ENCODE peak calls at places on chromosomes 12 and 14, in nine cellular contexts. One of them, this sample, is unnamed. For H3K9me3, the result is how much of the 10 kb centered on the place peaks cover.

GRCh38 chr14:71592361-71592760 is 339.9 kb upstream of the RGS6 start:
- DNase-seq in lung: no peak
- DNase-seq in mesenchymal stem cell: no peak
- DNase-seq in neuronal stem cell: no peak
- DNase-seq in thoracic aorta: no peak
- DNase-seq in gastrocnemius medialis: no peak
- DNase-seq in AG04450: no peak
- DNase-seq in GM23248: no peak
- DNase-seq in left ventricle myocardium inferior: no peak
- DNase-seq in this sample: no peak

GRCh38 chr14:54777395-54777794 is 125.2 kb downstream of the GCH1 start:
- DNase-seq in lung: no peak
- DNase-seq in mesenchymal stem cell: no peak
- DNase-seq in neuronal stem cell: no peak
- DNase-seq in thoracic aorta: no peak
- DNase-seq in gastrocnemius medialis: no peak
- DNase-seq in AG04450: no peak
- DNase-seq in GM23248: no peak
- DNase-seq in left ventricle myocardium inferior: no peak
- DNase-seq in this sample: no peak

GRCh38 chr14:55782166-55782565 is 202.2 kb downstream of the KTN1 start:
- DNase-seq in lung: no peak
- DNase-seq in mesenchymal stem cell: no peak
- DNase-seq in neuronal stem cell: no peak
- DNase-seq in thoracic aorta: no peak
- DNase-seq in gastrocnemius medialis: no peak
- DNase-seq in AG04450: no peak
- DNase-seq in GM23248: no peak
- DNase-seq in left ventricle myocardium inferior: no peak
- DNase-seq in this sample: no peak

GRCh38 chr12:39935275-39935674 is 170.6 kb downstream of the SLC2A13 start:
- DNase-seq in lung: no peak
- DNase-seq in mesenchymal stem cell: peak
- DNase-seq in neuronal stem cell: no peak
- DNase-seq in thoracic aorta: no peak
- DNase-seq in gastrocnemius medialis: no peak
- DNase-seq in AG04450: no peak
- DNase-seq in GM23248: peak
- DNase-seq in left ventricle myocardium inferior: no peak
- DNase-seq in this sample: no peak

GRCh38 chr12:10339441-10339840 is 31.8 kb downstream of the KLRD1 start:
- DNase-seq in lung: no peak
- DNase-seq in mesenchymal stem cell: peak
- DNase-seq in neuronal stem cell: no peak
- DNase-seq in thoracic aorta: no peak
- DNase-seq in gastrocnemius medialis: no peak
- DNase-seq in AG04450: no peak
- DNase-seq in GM23248: peak
- DNase-seq in left ventricle myocardium inferior: no peak
- DNase-seq in this sample: no peak

GRCh38 chr12:48924617-48925217 is 575 bp downstream of the FKBP11 start:
- DNase-seq in lung: peak
- DNase-seq in mesenchymal stem cell: peak
- DNase-seq in neuronal stem cell: no peak
- DNase-seq in thoracic aorta: no peak
- DNase-seq in gastrocnemius medialis: peak
- DNase-seq in AG04450: no peak
- DNase-seq in GM23248: peak
- DNase-seq in left ventricle myocardium inferior: peak
- DNase-seq in this sample: peak

GRCh38 chr12:120316798-120317257 is 10.8 kb downstream of the PLA2G1B start:
- DNase-seq in lung: no peak
- DNase-seq in mesenchymal stem cell: no peak
- DNase-seq in neuronal stem cell: peak
- DNase-seq in thoracic aorta: no peak
- DNase-seq in gastrocnemius medialis: no peak
- DNase-seq in AG04450: no peak
- DNase-seq in GM23248: peak
- DNase-seq in left ventricle myocardium inferior: no peak
- DNase-seq in this sample: peak

GRCh38 chr12:53798575-53798974 is 46.8 kb upstream of the CISTR start:
- DNase-seq in lung: no peak
- DNase-seq in mesenchymal stem cell: no peak
- DNase-seq in neuronal stem cell: no peak
- DNase-seq in thoracic aorta: no peak
- DNase-seq in gastrocnemius medialis: no peak
- DNase-seq in AG04450: no peak
- DNase-seq in GM23248: peak
- DNase-seq in left ventricle myocardium inferior: no peak
- DNase-seq in this sample: no peak

GRCh38 chr12:77339610-77340009 is 274.2 kb upstream of the E2F7 start:
- DNase-seq in lung: no peak
- DNase-seq in mesenchymal stem cell: no peak
- DNase-seq in neuronal stem cell: no peak
- DNase-seq in thoracic aorta: no peak
- DNase-seq in gastrocnemius medialis: no peak
- DNase-seq in AG04450: no peak
- DNase-seq in GM23248: peak
- DNase-seq in left ventricle myocardium inferior: no peak
- DNase-seq in this sample: no peak

GRCh38 chr14:73521229-73521628 is 15.7 kb upstream of the ACOT1 start:
- DNase-seq in lung: no peak
- DNase-seq in mesenchymal stem cell: no peak
- DNase-seq in neuronal stem cell: no peak
- DNase-seq in thoracic aorta: no peak
- DNase-seq in gastrocnemius medialis: no peak
- DNase-seq in AG04450: no peak
- DNase-seq in GM23248: no peak
- DNase-seq in left ventricle myocardium inferior: no peak
- DNase-seq in this sample: no peak

GRCh38 chr14:43143106-43143505 is 1364.0 kb downstream of the FSCB start:
- DNase-seq in lung: no peak
- DNase-seq in mesenchymal stem cell: no peak
- DNase-seq in neuronal stem cell: no peak
- DNase-seq in thoracic aorta: no peak
- DNase-seq in gastrocnemius medialis: no peak
- DNase-seq in AG04450: no peak
- DNase-seq in GM23248: no peak
- DNase-seq in left ventricle myocardium inferior: no peak
- DNase-seq in this sample: no peak

GRCh38 chr14:43145361-43145760 is 1361.7 kb downstream of the FSCB start:
- DNase-seq in lung: no peak
- DNase-seq in mesenchymal stem cell: no peak
- DNase-seq in neuronal stem cell: no peak
- DNase-seq in thoracic aorta: no peak
- DNase-seq in gastrocnemius medialis: no peak
- DNase-seq in AG04450: peak
- DNase-seq in GM23248: peak
- DNase-seq in left ventricle myocardium inferior: no peak
- DNase-seq in this sample: no peak

GRCh38 chr14:43147480-43147879 is 1359.6 kb downstream of the FSCB start:
- DNase-seq in lung: no peak
- DNase-seq in mesenchymal stem cell: no peak
- DNase-seq in neuronal stem cell: no peak
- DNase-seq in thoracic aorta: no peak
- DNase-seq in gastrocnemius medialis: no peak
- DNase-seq in AG04450: peak
- DNase-seq in GM23248: no peak
- DNase-seq in left ventricle myocardium inferior: no peak
- DNase-seq in this sample: no peak

GRCh38 chr14:43140453-43140852 is 1366.6 kb downstream of the FSCB start:
- DNase-seq in lung: no peak
- DNase-seq in mesenchymal stem cell: no peak
- DNase-seq in neuronal stem cell: no peak
- DNase-seq in thoracic aorta: no peak
- DNase-seq in gastrocnemius medialis: no peak
- DNase-seq in AG04450: no peak
- DNase-seq in GM23248: no peak
- DNase-seq in left ventricle myocardium inferior: no peak
- DNase-seq in this sample: no peak

DNA sequence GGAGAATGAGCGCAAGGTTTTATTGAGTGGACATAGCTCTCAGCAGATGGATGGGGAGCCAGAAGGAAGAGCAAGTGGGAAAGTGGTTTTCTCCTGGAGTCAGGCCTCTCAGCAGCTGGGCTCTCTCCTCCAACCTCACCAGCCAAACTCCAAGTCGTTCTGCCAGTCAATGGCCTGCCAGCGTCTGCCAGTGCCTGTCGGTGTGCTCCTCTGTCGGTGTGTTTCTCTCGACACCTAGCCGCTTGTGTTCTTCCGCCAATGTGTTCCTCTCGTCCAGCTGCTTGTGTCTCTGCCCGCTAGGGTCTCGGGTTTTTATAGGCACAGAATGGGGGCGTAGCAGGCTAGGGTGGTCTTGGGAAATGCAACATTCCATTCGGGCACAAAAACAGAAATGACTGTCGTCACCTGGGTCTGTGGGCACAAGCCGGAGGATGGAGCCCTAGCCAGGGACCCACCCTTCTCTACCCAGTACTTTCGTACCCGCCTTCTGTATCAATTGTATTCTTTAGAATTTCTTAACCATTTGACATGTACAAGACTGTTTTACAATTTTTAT is 1365.4 kb downstream of the FSCB start:
- DNase-seq in lung: no peak
- DNase-seq in mesenchymal stem cell: no peak
- DNase-seq in neuronal stem cell: no peak
- DNase-seq in thoracic aorta: no peak
- DNase-seq in gastrocnemius medialis: no peak
- DNase-seq in AG04450: no peak
- DNase-seq in GM23248: no peak
- DNase-seq in left ventricle myocardium inferior: no peak
- DNase-seq in this sample: no peak
- H3K9me3 ChIP-seq in lung: under half
- H3K9me3 ChIP-seq in mesenchymal stem cell: under half
- H3K9me3 ChIP-seq in neuronal stem cell: under half
- H3K9me3 ChIP-seq in thoracic aorta: under half
- H3K9me3 ChIP-seq in gastrocnemius medialis: under half
- H3K9me3 ChIP-seq in AG04450: under half
- H3K9me3 ChIP-seq in GM23248: under half
- H3K9me3 ChIP-seq in left ventricle myocardium inferior: under half
- H3K9me3 ChIP-seq in this sample: under half

GRCh38 chr12:124709722-124710656 is 142.6 kb upstream of the NCOR2 start:
- DNase-seq in lung: peak
- DNase-seq in mesenchymal stem cell: peak
- DNase-seq in neuronal stem cell: no peak
- DNase-seq in thoracic aorta: no peak
- DNase-seq in gastrocnemius medialis: no peak
- DNase-seq in AG04450: peak
- DNase-seq in GM23248: peak
- DNase-seq in left ventricle myocardium inferior: no peak
- DNase-seq in this sample: no peak

GRCh38 chr12:124713041-124713435 is 145.6 kb upstream of the NCOR2 start:
- DNase-seq in lung: peak
- DNase-seq in mesenchymal stem cell: no peak
- DNase-seq in neuronal stem cell: no peak
- DNase-seq in thoracic aorta: no peak
- DNase-seq in gastrocnemius medialis: peak
- DNase-seq in AG04450: no peak
- DNase-seq in GM23248: no peak
- DNase-seq in left ventricle myocardium inferior: peak
- DNase-seq in this sample: no peak

GRCh38 chr12:124716208-124717141 is 147.2 kb downstream of the SCARB1 start:
- DNase-seq in lung: peak
- DNase-seq in mesenchymal stem cell: no peak
- DNase-seq in neuronal stem cell: no peak
- DNase-seq in thoracic aorta: no peak
- DNase-seq in gastrocnemius medialis: no peak
- DNase-seq in AG04450: no peak
- DNase-seq in GM23248: no peak
- DNase-seq in left ventricle myocardium inferior: no peak
- DNase-seq in this sample: no peak

GRCh38 chr12:124715121-124715990 is 147.9 kb upstream of the NCOR2 start:
- DNase-seq in lung: no peak
- DNase-seq in mesenchymal stem cell: no peak
- DNase-seq in neuronal stem cell: no peak
- DNase-seq in thoracic aorta: no peak
- DNase-seq in gastrocnemius medialis: no peak
- DNase-seq in AG04450: no peak
- DNase-seq in GM23248: peak
- DNase-seq in left ventricle myocardium inferior: no peak
- DNase-seq in this sample: no peak

GRCh38 chr12:124713436-124714082 is 146.1 kb upstream of the NCOR2 start:
- DNase-seq in lung: peak
- DNase-seq in mesenchymal stem cell: peak
- DNase-seq in neuronal stem cell: no peak
- DNase-seq in thoracic aorta: no peak
- DNase-seq in gastrocnemius medialis: no peak
- DNase-seq in AG04450: no peak
- DNase-seq in GM23248: peak
- DNase-seq in left ventricle myocardium inferior: no peak
- DNase-seq in this sample: no peak
- H3K4me3 ChIP-seq in lung: no peak
- H3K4me3 ChIP-seq in mesenchymal stem cell: peak
- H3K4me3 ChIP-seq in neuronal stem cell: peak
- H3K4me3 ChIP-seq in thoracic aorta: peak
- H3K4me3 ChIP-seq in gastrocnemius medialis: peak
- H3K4me3 ChIP-seq in AG04450: peak
- H3K4me3 ChIP-seq in GM23248: peak
- H3K4me3 ChIP-seq in left ventricle myocardium inferior: peak
- H3K4me3 ChIP-seq in this sample: no peak

GRCh38 chr12:31984806-31985591 is 25.8 kb downstream of the RESF1 start:
- DNase-seq in lung: no peak
- DNase-seq in mesenchymal stem cell: no peak
- DNase-seq in neuronal stem cell: no peak
- DNase-seq in thoracic aorta: no peak
- DNase-seq in gastrocnemius medialis: no peak
- DNase-seq in AG04450: no peak
- DNase-seq in GM23248: no peak
- DNase-seq in left ventricle myocardium inferior: no peak
- DNase-seq in this sample: no peak
- H3K9me3 ChIP-seq in lung: under half
- H3K9me3 ChIP-seq in mesenchymal stem cell: under half
- H3K9me3 ChIP-seq in neuronal stem cell: half or more
- H3K9me3 ChIP-seq in thoracic aorta: under half
- H3K9me3 ChIP-seq in gastrocnemius medialis: under half
- H3K9me3 ChIP-seq in AG04450: under half
- H3K9me3 ChIP-seq in GM23248: under half
- H3K9me3 ChIP-seq in left ventricle myocardium inferior: under half
- H3K9me3 ChIP-seq in this sample: under half

DNA sequence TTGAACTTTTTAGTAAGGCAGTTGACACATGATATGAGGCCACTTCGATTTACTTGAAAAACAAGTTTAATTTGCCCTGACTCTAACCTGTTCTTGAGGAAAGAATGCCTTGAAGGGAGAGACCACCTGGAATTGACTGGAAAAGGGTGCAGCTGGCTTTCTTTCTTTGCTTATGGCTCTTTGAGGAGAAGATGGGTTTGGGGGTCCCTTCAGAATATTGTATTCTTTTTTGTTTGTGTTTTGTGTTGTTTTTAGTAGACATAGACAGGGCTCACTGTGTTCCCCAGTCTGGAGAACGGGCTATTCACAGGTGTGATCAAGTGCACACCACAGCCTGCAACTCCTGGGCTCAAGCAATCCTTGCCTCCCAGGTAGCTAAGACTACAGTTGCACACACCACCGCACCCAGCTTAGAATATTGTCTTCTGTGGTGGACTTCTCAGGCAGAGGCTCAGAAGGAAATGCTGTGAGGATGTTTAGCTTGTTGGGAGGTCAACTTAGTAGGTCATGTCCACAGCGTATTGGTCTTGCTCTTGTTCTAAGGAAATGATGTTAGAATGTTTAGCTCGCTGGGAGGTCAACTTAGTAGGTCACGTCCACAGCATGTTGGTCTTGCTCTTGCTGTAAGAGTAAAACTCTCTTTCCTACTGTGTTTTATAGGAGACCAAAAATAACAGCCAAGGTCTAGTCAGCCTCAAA is 1.5 kb upstream of the NRL start:
- DNase-seq in lung: no peak
- DNase-seq in mesenchymal stem cell: no peak
- DNase-seq in neuronal stem cell: no peak
- DNase-seq in thoracic aorta: no peak
- DNase-seq in gastrocnemius medialis: no peak
- DNase-seq in AG04450: no peak
- DNase-seq in GM23248: no peak
- DNase-seq in left ventricle myocardium inferior: no peak
- DNase-seq in this sample: no peak
- H3K4me3 ChIP-seq in lung: no peak
- H3K4me3 ChIP-seq in mesenchymal stem cell: peak
- H3K4me3 ChIP-seq in neuronal stem cell: peak
- H3K4me3 ChIP-seq in thoracic aorta: peak
- H3K4me3 ChIP-seq in gastrocnemius medialis: peak
- H3K4me3 ChIP-seq in AG04450: no peak
- H3K4me3 ChIP-seq in GM23248: peak
- H3K4me3 ChIP-seq in left ventricle myocardium inferior: peak
- H3K4me3 ChIP-seq in this sample: peak

This sample was measured in pancreas.